ENCODE peak calls at places on chromosomes 13 and 19, in seven cellular contexts. One of them, this sample, is unnamed.

GRCh38 chr13:43686557-43686956 is 100.2 kb downstream of the ENOX1 start:
- DNase-seq in NCI-H1092 treated with DMSO at 0.1 percent for 48 hours: no peak
- DNase-seq in germinal center: no peak
- DNase-seq in brain microvascular endothelial cell: peak
- DNase-seq in heart right ventricle: peak
- DNase-seq in stimulated activated CD8-positive, alpha-beta memory T cell treated with anti-CD3 and anti-CD28 coated beads, Interleukin-4, amount 100 ng/mL, for 48 hours: no peak
- DNase-seq in OCI-LY7: no peak
- DNase-seq in this sample: peak

GRCh38 chr19:3942790-3943409 is 10.0 kb downstream of the NMRK2 start:
- DNase-seq in NCI-H1092 treated with DMSO at 0.1 percent for 48 hours: no peak
- DNase-seq in germinal center: no peak
- DNase-seq in brain microvascular endothelial cell: no peak
- DNase-seq in heart right ventricle: no peak
- DNase-seq in stimulated activated CD8-positive, alpha-beta memory T cell treated with anti-CD3 and anti-CD28 coated beads, Interleukin-4, amount 100 ng/mL, for 48 hours: no peak
- DNase-seq in OCI-LY7: no peak
- DNase-seq in this sample: no peak

GRCh38 chr13:46963874-46964273 is 67.0 kb upstream of the HTR2A start:
- DNase-seq in NCI-H1092 treated with DMSO at 0.1 percent for 48 hours: no peak
- DNase-seq in germinal center: no peak
- DNase-seq in brain microvascular endothelial cell: no peak
- DNase-seq in heart right ventricle: no peak
- DNase-seq in stimulated activated CD8-positive, alpha-beta memory T cell treated with anti-CD3 and anti-CD28 coated beads, Interleukin-4, amount 100 ng/mL, for 48 hours: no peak
- DNase-seq in OCI-LY7: no peak
- DNase-seq in this sample: no peak

GRCh38 chr19:36121486-36122124 is 6.3 kb downstream of the TBCB start:
- DNase-seq in NCI-H1092 treated with DMSO at 0.1 percent for 48 hours: no peak
- DNase-seq in germinal center: no peak
- DNase-seq in brain microvascular endothelial cell: no peak
- DNase-seq in heart right ventricle: no peak
- DNase-seq in stimulated activated CD8-positive, alpha-beta memory T cell treated with anti-CD3 and anti-CD28 coated beads, Interleukin-4, amount 100 ng/mL, for 48 hours: no peak
- DNase-seq in OCI-LY7: no peak
- DNase-seq in this sample: no peak

GRCh38 chr19:1351324-1351947 is 32.3 kb upstream of the NDUFS7 start:
- DNase-seq in NCI-H1092 treated with DMSO at 0.1 percent for 48 hours: no peak
- DNase-seq in germinal center: no peak
- DNase-seq in brain microvascular endothelial cell: no peak
- DNase-seq in heart right ventricle: no peak
- DNase-seq in stimulated activated CD8-positive, alpha-beta memory T cell treated with anti-CD3 and anti-CD28 coated beads, Interleukin-4, amount 100 ng/mL, for 48 hours: no peak
- DNase-seq in OCI-LY7: no peak
- DNase-seq in this sample: no peak

GRCh38 chr13:46124531-46124966 is 19.7 kb upstream of the CPB2 start:
- DNase-seq in NCI-H1092 treated with DMSO at 0.1 percent for 48 hours: no peak
- DNase-seq in germinal center: peak
- DNase-seq in brain microvascular endothelial cell: no peak
- DNase-seq in heart right ventricle: no peak
- DNase-seq in stimulated activated CD8-positive, alpha-beta memory T cell treated with anti-CD3 and anti-CD28 coated beads, Interleukin-4, amount 100 ng/mL, for 48 hours: peak
- DNase-seq in OCI-LY7: peak
- DNase-seq in this sample: no peak

GRCh38 chr19:33948651-33949335 is 152.1 kb downstream of the KCTD15 start:
- DNase-seq in NCI-H1092 treated with DMSO at 0.1 percent for 48 hours: no peak
- DNase-seq in germinal center: no peak
- DNase-seq in brain microvascular endothelial cell: no peak
- DNase-seq in heart right ventricle: no peak
- DNase-seq in stimulated activated CD8-positive, alpha-beta memory T cell treated with anti-CD3 and anti-CD28 coated beads, Interleukin-4, amount 100 ng/mL, for 48 hours: no peak
- DNase-seq in OCI-LY7: no peak
- DNase-seq in this sample: no peak

GRCh38 chr19:20558011-20558410 is 7.6 kb downstream of the ZNF737 start:
- DNase-seq in NCI-H1092 treated with DMSO at 0.1 percent for 48 hours: no peak
- DNase-seq in germinal center: no peak
- DNase-seq in brain microvascular endothelial cell: no peak
- DNase-seq in heart right ventricle: peak
- DNase-seq in stimulated activated CD8-positive, alpha-beta memory T cell treated with anti-CD3 and anti-CD28 coated beads, Interleukin-4, amount 100 ng/mL, for 48 hours: peak
- DNase-seq in OCI-LY7: no peak
- DNase-seq in this sample: no peak

GRCh38 chr13:39765801-39766463 is 110.5 kb downstream of the COG6 start:
- DNase-seq in NCI-H1092 treated with DMSO at 0.1 percent for 48 hours: peak
- DNase-seq in germinal center: no peak
- DNase-seq in brain microvascular endothelial cell: no peak
- DNase-seq in heart right ventricle: peak
- DNase-seq in stimulated activated CD8-positive, alpha-beta memory T cell treated with anti-CD3 and anti-CD28 coated beads, Interleukin-4, amount 100 ng/mL, for 48 hours: peak
- DNase-seq in OCI-LY7: peak
- DNase-seq in this sample: no peak

GRCh38 chr13:71587193-71587592 is 279.8 kb downstream of the DACH1 start:
- DNase-seq in NCI-H1092 treated with DMSO at 0.1 percent for 48 hours: no peak
- DNase-seq in germinal center: no peak
- DNase-seq in brain microvascular endothelial cell: no peak
- DNase-seq in heart right ventricle: no peak
- DNase-seq in stimulated activated CD8-positive, alpha-beta memory T cell treated with anti-CD3 and anti-CD28 coated beads, Interleukin-4, amount 100 ng/mL, for 48 hours: no peak
- DNase-seq in OCI-LY7: no peak
- DNase-seq in this sample: no peak

GRCh38 chr19:39182174-39182505 is 14.6 kb upstream of the NCCRP1 start:
- DNase-seq in NCI-H1092 treated with DMSO at 0.1 percent for 48 hours: no peak
- DNase-seq in germinal center: no peak
- DNase-seq in brain microvascular endothelial cell: no peak
- DNase-seq in heart right ventricle: no peak
- DNase-seq in stimulated activated CD8-positive, alpha-beta memory T cell treated with anti-CD3 and anti-CD28 coated beads, Interleukin-4, amount 100 ng/mL, for 48 hours: no peak
- DNase-seq in OCI-LY7: no peak
- DNase-seq in this sample: no peak

GRCh38 chr19:53903055-53903680 is 5.9 kb upstream of the CACNG7 start:
- DNase-seq in NCI-H1092 treated with DMSO at 0.1 percent for 48 hours: no peak
- DNase-seq in germinal center: no peak
- DNase-seq in brain microvascular endothelial cell: no peak
- DNase-seq in heart right ventricle: no peak
- DNase-seq in stimulated activated CD8-positive, alpha-beta memory T cell treated with anti-CD3 and anti-CD28 coated beads, Interleukin-4, amount 100 ng/mL, for 48 hours: peak
- DNase-seq in OCI-LY7: peak
- DNase-seq in this sample: no peak

GRCh38 chr19:35022460-35022859 is 7.8 kb upstream of the SCN1B start:
- DNase-seq in NCI-H1092 treated with DMSO at 0.1 percent for 48 hours: no peak
- DNase-seq in germinal center: no peak
- DNase-seq in brain microvascular endothelial cell: no peak
- DNase-seq in heart right ventricle: no peak
- DNase-seq in stimulated activated CD8-positive, alpha-beta memory T cell treated with anti-CD3 and anti-CD28 coated beads, Interleukin-4, amount 100 ng/mL, for 48 hours: no peak
- DNase-seq in OCI-LY7: no peak
- DNase-seq in this sample: no peak

GRCh38 chr19:41356984-41357739 is 3.4 kb upstream of the TGFB1 start:
- DNase-seq in NCI-H1092 treated with DMSO at 0.1 percent for 48 hours: no peak
- DNase-seq in germinal center: no peak
- DNase-seq in brain microvascular endothelial cell: no peak
- DNase-seq in heart right ventricle: no peak
- DNase-seq in stimulated activated CD8-positive, alpha-beta memory T cell treated with anti-CD3 and anti-CD28 coated beads, Interleukin-4, amount 100 ng/mL, for 48 hours: no peak
- DNase-seq in OCI-LY7: no peak
- DNase-seq in this sample: no peak